ENCODE peak calls at places on chromosomes 2 and 18, in nine cellular contexts. One of them, this sample, is unnamed.

GRCh38 chr2:2644040-2644439 is 313.0 kb upstream of the MYT1L start:
- DNase-seq in NCI-H460: no peak
- DNase-seq in cerebellar cortex: no peak
- DNase-seq in neural crest cell: no peak
- DNase-seq in bronchial epithelial cell: no peak
- DNase-seq in fibroblast of villous mesenchyme: no peak
- DNase-seq in T follicular helper cell: no peak
- DNase-seq in glutamatergic neuron: no peak
- DNase-seq in AG09319: no peak
- DNase-seq in this sample: no peak

GRCh38 chr2:123953848-123954247 is 71.2 kb upstream of the CNTNAP5 start:
- DNase-seq in NCI-H460: peak
- DNase-seq in cerebellar cortex: no peak
- DNase-seq in neural crest cell: no peak
- DNase-seq in bronchial epithelial cell: peak
- DNase-seq in fibroblast of villous mesenchyme: peak
- DNase-seq in T follicular helper cell: no peak
- DNase-seq in glutamatergic neuron: no peak
- DNase-seq in AG09319: no peak
- DNase-seq in this sample: no peak

GRCh38 chr2:44578401-44579135 is 216.8 kb downstream of the CAMKMT start:
- DNase-seq in NCI-H460: no peak
- DNase-seq in cerebellar cortex: no peak
- DNase-seq in neural crest cell: no peak
- DNase-seq in bronchial epithelial cell: peak
- DNase-seq in fibroblast of villous mesenchyme: peak
- DNase-seq in T follicular helper cell: no peak
- DNase-seq in glutamatergic neuron: no peak
- DNase-seq in AG09319: peak
- DNase-seq in this sample: no peak

GRCh38 chr2:105175231-105175630 is 66.3 kb upstream of the GPR45 start:
- DNase-seq in NCI-H460: no peak
- DNase-seq in cerebellar cortex: no peak
- DNase-seq in neural crest cell: no peak
- DNase-seq in bronchial epithelial cell: no peak
- DNase-seq in fibroblast of villous mesenchyme: no peak
- DNase-seq in T follicular helper cell: no peak
- DNase-seq in glutamatergic neuron: no peak
- DNase-seq in AG09319: no peak
- DNase-seq in this sample: no peak

GRCh38 chr2:219344756-219345458 is 12.4 kb upstream of the RESP18 start:
- DNase-seq in NCI-H460: no peak
- DNase-seq in cerebellar cortex: peak
- DNase-seq in neural crest cell: no peak
- DNase-seq in bronchial epithelial cell: no peak
- DNase-seq in fibroblast of villous mesenchyme: peak
- DNase-seq in T follicular helper cell: no peak
- DNase-seq in glutamatergic neuron: no peak
- DNase-seq in AG09319: no peak
- DNase-seq in this sample: no peak

GRCh38 chr2:181832015-181832414 is 59.5 kb upstream of the ITPRID2 start:
- DNase-seq in NCI-H460: no peak
- DNase-seq in cerebellar cortex: no peak
- DNase-seq in neural crest cell: no peak
- DNase-seq in bronchial epithelial cell: peak
- DNase-seq in fibroblast of villous mesenchyme: no peak
- DNase-seq in T follicular helper cell: no peak
- DNase-seq in glutamatergic neuron: no peak
- DNase-seq in AG09319: no peak
- DNase-seq in this sample: no peak

GRCh38 chr18:77105021-77105420 is 27.6 kb downstream of the MBP start:
- DNase-seq in NCI-H460: no peak
- DNase-seq in cerebellar cortex: no peak
- DNase-seq in neural crest cell: no peak
- DNase-seq in bronchial epithelial cell: no peak
- DNase-seq in fibroblast of villous mesenchyme: peak
- DNase-seq in T follicular helper cell: no peak
- DNase-seq in glutamatergic neuron: no peak
- DNase-seq in AG09319: no peak
- DNase-seq in this sample: no peak

GRCh38 chr2:186771850-186772463 is 77.0 kb downstream of the ZSWIM2 start:
- DNase-seq in NCI-H460: no peak
- DNase-seq in cerebellar cortex: no peak
- DNase-seq in neural crest cell: no peak
- DNase-seq in bronchial epithelial cell: peak
- DNase-seq in fibroblast of villous mesenchyme: peak
- DNase-seq in T follicular helper cell: no peak
- DNase-seq in glutamatergic neuron: no peak
- DNase-seq in AG09319: no peak
- DNase-seq in this sample: no peak

GRCh38 chr2:9373505-9373904 is 49.8 kb downstream of the ITGB1BP1 start:
- DNase-seq in NCI-H460: no peak
- DNase-seq in cerebellar cortex: no peak
- DNase-seq in neural crest cell: no peak
- DNase-seq in bronchial epithelial cell: no peak
- DNase-seq in fibroblast of villous mesenchyme: no peak
- DNase-seq in T follicular helper cell: no peak
- DNase-seq in glutamatergic neuron: no peak
- DNase-seq in AG09319: no peak
- DNase-seq in this sample: no peak

GRCh38 chr2:43305537-43305936 is 79.1 kb upstream of the ZFP36L2 start:
- DNase-seq in NCI-H460: no peak
- DNase-seq in cerebellar cortex: no peak
- DNase-seq in neural crest cell: no peak
- DNase-seq in bronchial epithelial cell: no peak
- DNase-seq in fibroblast of villous mesenchyme: peak
- DNase-seq in T follicular helper cell: no peak
- DNase-seq in glutamatergic neuron: no peak
- DNase-seq in AG09319: no peak
- DNase-seq in this sample: no peak

GRCh38 chr2:72036595-72036994 is 111.1 kb downstream of the CYP26B1 start:
- DNase-seq in NCI-H460: no peak
- DNase-seq in cerebellar cortex: no peak
- DNase-seq in neural crest cell: no peak
- DNase-seq in bronchial epithelial cell: no peak
- DNase-seq in fibroblast of villous mesenchyme: no peak
- DNase-seq in T follicular helper cell: no peak
- DNase-seq in glutamatergic neuron: no peak
- DNase-seq in AG09319: no peak
- DNase-seq in this sample: peak

GRCh38 chr2:101341421-101341820 is 32.9 kb upstream of the RNF149 start:
- DNase-seq in NCI-H460: no peak
- DNase-seq in cerebellar cortex: no peak
- DNase-seq in neural crest cell: no peak
- DNase-seq in bronchial epithelial cell: no peak
- DNase-seq in fibroblast of villous mesenchyme: no peak
- DNase-seq in T follicular helper cell: no peak
- DNase-seq in glutamatergic neuron: no peak
- DNase-seq in AG09319: no peak
- DNase-seq in this sample: no peak

GRCh38 chr18:23058746-23059440 is 76.4 kb upstream of the CABLES1 start:
- DNase-seq in NCI-H460: no peak
- DNase-seq in cerebellar cortex: no peak
- DNase-seq in neural crest cell: no peak
- DNase-seq in bronchial epithelial cell: no peak
- DNase-seq in fibroblast of villous mesenchyme: no peak
- DNase-seq in T follicular helper cell: no peak
- DNase-seq in glutamatergic neuron: no peak
- DNase-seq in AG09319: no peak
- DNase-seq in this sample: no peak

GRCh38 chr2:210593166-210593565 is 36.8 kb downstream of the CPS1 start:
- DNase-seq in NCI-H460: no peak
- DNase-seq in cerebellar cortex: no peak
- DNase-seq in neural crest cell: no peak
- DNase-seq in bronchial epithelial cell: no peak
- DNase-seq in fibroblast of villous mesenchyme: peak
- DNase-seq in T follicular helper cell: no peak
- DNase-seq in glutamatergic neuron: no peak
- DNase-seq in AG09319: no peak
- DNase-seq in this sample: no peak

GRCh38 chr2:75466708-75467311 is 93.9 kb downstream of the EVA1A start:
- DNase-seq in NCI-H460: peak
- DNase-seq in cerebellar cortex: peak
- DNase-seq in neural crest cell: peak
- DNase-seq in bronchial epithelial cell: peak
- DNase-seq in fibroblast of villous mesenchyme: peak
- DNase-seq in T follicular helper cell: no peak
- DNase-seq in glutamatergic neuron: peak
- DNase-seq in AG09319: no peak
- DNase-seq in this sample: peak

GRCh38 chr2:18514838-18515461 is 45.5 kb downstream of the RDH14 start:
- DNase-seq in NCI-H460: no peak
- DNase-seq in cerebellar cortex: no peak
- DNase-seq in neural crest cell: no peak
- DNase-seq in bronchial epithelial cell: no peak
- DNase-seq in fibroblast of villous mesenchyme: peak
- DNase-seq in T follicular helper cell: no peak
- DNase-seq in glutamatergic neuron: no peak
- DNase-seq in AG09319: no peak
- DNase-seq in this sample: no peak

GRCh38 chr2:181374741-181375675 is 82.2 kb upstream of the ITGA4 start:
- DNase-seq in NCI-H460: no peak
- DNase-seq in cerebellar cortex: no peak
- DNase-seq in neural crest cell: no peak
- DNase-seq in bronchial epithelial cell: no peak
- DNase-seq in fibroblast of villous mesenchyme: peak
- DNase-seq in T follicular helper cell: no peak
- DNase-seq in glutamatergic neuron: no peak
- DNase-seq in AG09319: no peak
- DNase-seq in this sample: no peak

GRCh38 chr18:58309610-58310239 is 265.7 kb downstream of the NEDD4L start:
- DNase-seq in NCI-H460: no peak
- DNase-seq in cerebellar cortex: peak
- DNase-seq in neural crest cell: no peak
- DNase-seq in bronchial epithelial cell: no peak
- DNase-seq in fibroblast of villous mesenchyme: no peak
- DNase-seq in T follicular helper cell: no peak
- DNase-seq in glutamatergic neuron: no peak
- DNase-seq in AG09319: no peak
- DNase-seq in this sample: no peak

GRCh38 chr18:44795241-44795640 is 114.6 kb downstream of the SETBP1 start:
- DNase-seq in NCI-H460: no peak
- DNase-seq in cerebellar cortex: no peak
- DNase-seq in neural crest cell: no peak
- DNase-seq in bronchial epithelial cell: no peak
- DNase-seq in fibroblast of villous mesenchyme: no peak
- DNase-seq in T follicular helper cell: no peak
- DNase-seq in glutamatergic neuron: no peak
- DNase-seq in AG09319: no peak
- DNase-seq in this sample: no peak

GRCh38 chr18:70335892-70336726 is 47.3 kb downstream of the SOCS6 start:
- DNase-seq in NCI-H460: no peak
- DNase-seq in cerebellar cortex: no peak
- DNase-seq in neural crest cell: no peak
- DNase-seq in bronchial epithelial cell: peak
- DNase-seq in fibroblast of villous mesenchyme: no peak
- DNase-seq in T follicular helper cell: no peak
- DNase-seq in glutamatergic neuron: no peak
- DNase-seq in AG09319: no peak
- DNase-seq in this sample: no peak

GRCh38 chr2:59342166-59342565 is 1101.0 kb upstream of the FANCL start:
- DNase-seq in NCI-H460: no peak
- DNase-seq in cerebellar cortex: no peak
- DNase-seq in neural crest cell: no peak
- DNase-seq in bronchial epithelial cell: no peak
- DNase-seq in fibroblast of villous mesenchyme: no peak
- DNase-seq in T follicular helper cell: no peak
- DNase-seq in glutamatergic neuron: no peak
- DNase-seq in AG09319: no peak
- DNase-seq in this sample: no peak

GRCh38 chr18:76956648-76957047 is 134.3 kb downstream of the ZNF236 start:
- DNase-seq in NCI-H460: no peak
- DNase-seq in cerebellar cortex: no peak
- DNase-seq in neural crest cell: no peak
- DNase-seq in bronchial epithelial cell: no peak
- DNase-seq in fibroblast of villous mesenchyme: no peak
- DNase-seq in T follicular helper cell: no peak
- DNase-seq in glutamatergic neuron: no peak
- DNase-seq in AG09319: no peak
- DNase-seq in this sample: no peak

GRCh38 chr18:6557470-6558245 is 142.9 kb upstream of the L3MBTL4 start:
- DNase-seq in NCI-H460: no peak
- DNase-seq in cerebellar cortex: peak
- DNase-seq in neural crest cell: no peak
- DNase-seq in bronchial epithelial cell: no peak
- DNase-seq in fibroblast of villous mesenchyme: no peak
- DNase-seq in T follicular helper cell: no peak
- DNase-seq in glutamatergic neuron: no peak
- DNase-seq in AG09319: no peak
- DNase-seq in this sample: peak

GRCh38 chr2:213016984-213017351 is 134.4 kb downstream of the IKZF2 start:
- DNase-seq in NCI-H460: no peak
- DNase-seq in cerebellar cortex: no peak
- DNase-seq in neural crest cell: no peak
- DNase-seq in bronchial epithelial cell: no peak
- DNase-seq in fibroblast of villous mesenchyme: no peak
- DNase-seq in T follicular helper cell: no peak
- DNase-seq in glutamatergic neuron: no peak
- DNase-seq in AG09319: no peak
- DNase-seq in this sample: no peak

GRCh38 chr2:144539170-144539863 is 19.4 kb upstream of the ZEB2 start:
- DNase-seq in NCI-H460: no peak
- DNase-seq in cerebellar cortex: no peak
- DNase-seq in neural crest cell: no peak
- DNase-seq in bronchial epithelial cell: no peak
- DNase-seq in fibroblast of villous mesenchyme: no peak
- DNase-seq in T follicular helper cell: no peak
- DNase-seq in glutamatergic neuron: no peak
- DNase-seq in AG09319: no peak
- DNase-seq in this sample: no peak